ENCODE peak calls at places on chromosome 15, in eight cellular contexts. E is M059J, R is GM13977, H is AG04450, N is GM20000, C is suprapubic skin, D is activated T-cell treated with anti-CD3 and anti-CD28 coated beads for 4 hours, W is neural progenitor cell. V is an unnamed sample.

GRCh38 chr15:70309035-70309434 is 211.3 kb upstream of the TLE3 start:
- DNase-seq in E (no peak), R (no peak), H (no peak), N (no peak), C (no peak), D (no peak), W (no peak), V (no peak)

GRCh38 chr15:70742928-70743327 is 20.4 kb downstream of the UACA start:
- DNase-seq in E (peak), R (no peak), H (no peak), N (no peak), C (no peak), D (no peak), W (no peak), V (no peak)

GRCh38 chr15:89616228-89616627 is 39.0 kb downstream of the KIF7 start:
- DNase-seq in E (no peak), R (no peak), H (no peak), N (no peak), C (no peak), D (no peak), W (no peak), V (no peak)

GRCh38 chr15:92232317-92232716 is 161.4 kb upstream of the ST8SIA2 start:
- DNase-seq in E (no peak), R (no peak), H (no peak), N (no peak), C (no peak), D (no peak), W (no peak), V (no peak)

GRCh38 chr15:84034831-84035753 is 200.5 kb upstream of the GOLGA6L4 start:
- DNase-seq in E (peak), R (peak), H (peak), N (peak), C (no peak), D (no peak), W (peak), V (peak)

GRCh38 chr15:26772588-26773484 is at the start of gene GABRB3:
- DNase-seq in E (no peak), R (peak), H (no peak), N (no peak), C (no peak), D (no peak), W (peak), V (no peak)

GRCh38 chr15:64877435-64877834 is 34.3 kb upstream of the ANKDD1A start:
- DNase-seq in E (peak), R (no peak), H (no peak), N (no peak), C (no peak), D (no peak), W (no peak), V (no peak)

GRCh38 chr15:44719293-44719999 is 8.1 kb downstream of the B2M start:
- DNase-seq in E (peak), R (peak), H (no peak), N (peak), C (no peak), D (no peak), W (no peak), V (peak)

GRCh38 chr15:31360843-31361763 is 34.5 kb downstream of the KLF13 start:
- DNase-seq in E (no peak), R (peak), H (no peak), N (peak), C (no peak), D (peak), W (peak), V (peak)

GRCh38 chr15:99143655-99144610 is 39.1 kb downstream of the SYNM start:
- DNase-seq in E (no peak), R (no peak), H (no peak), N (no peak), C (peak), D (no peak), W (peak), V (no peak)

GRCh38 chr15:98556321-98556720 is 92.0 kb upstream of the IGF1R start:
- DNase-seq in E (no peak), R (no peak), H (no peak), N (no peak), C (no peak), D (no peak), W (no peak), V (no peak)

GRCh38 chr15:68271854-68272471 is 5.6 kb upstream of the FEM1B start:
- DNase-seq in E (peak), R (no peak), H (no peak), N (no peak), C (no peak), D (no peak), W (peak), V (no peak)

GRCh38 chr15:94305133-94305532 is 73.8 kb downstream of the MCTP2 start:
- DNase-seq in E (peak), R (peak), H (no peak), N (no peak), C (no peak), D (no peak), W (no peak), V (no peak)

GRCh38 chr15:48559270-48559669 is 86.2 kb downstream of the FBN1 start:
- DNase-seq in E (peak), R (no peak), H (peak), N (no peak), C (no peak), D (no peak), W (peak), V (no peak)

GRCh38 chr15:35973019-35973418 is 427.1 kb upstream of the DPH6 start:
- DNase-seq in E (no peak), R (no peak), H (no peak), N (no peak), C (no peak), D (no peak), W (no peak), V (no peak)

GRCh38 chr15:39209548-39210211 is 371.2 kb upstream of the THBS1 start:
- DNase-seq in E (no peak), R (no peak), H (no peak), N (no peak), C (no peak), D (no peak), W (no peak), V (no peak)

GRCh38 chr15:58386081-58386480 is 45.7 kb upstream of the LIPC start:
- DNase-seq in E (no peak), R (no peak), H (no peak), N (no peak), C (no peak), D (no peak), W (no peak), V (no peak)

GRCh38 chr15:85118581-85118980 is 136.9 kb downstream of the PDE8A start:
- DNase-seq in E (no peak), R (no peak), H (no peak), N (no peak), C (no peak), D (no peak), W (no peak), V (no peak)

GRCh38 chr15:25799906-25800700 is 63.0 kb downstream of the ATP10A start:
- DNase-seq in E (no peak), R (no peak), H (no peak), N (no peak), C (no peak), D (no peak), W (no peak), V (no peak)

GRCh38 chr15:67957435-67958139 is 96.5 kb upstream of the PIAS1 start:
- DNase-seq in E (no peak), R (no peak), H (no peak), N (no peak), C (no peak), D (no peak), W (no peak), V (no peak)

GRCh38 chr15:64991536-64992135 is 1.9 kb upstream of the SPG21 start:
- DNase-seq in E (no peak), R (no peak), H (peak), N (no peak), C (no peak), D (no peak), W (no peak), V (no peak)

GRCh38 chr15:45184562-45185041 is 3.2 kb downstream of the SHF start:
- DNase-seq in E (no peak), R (peak), H (no peak), N (no peak), C (no peak), D (no peak), W (no peak), V (no peak)

GRCh38 chr15:52523192-52523591 is 5.5 kb downstream of the MYO5A start:
- DNase-seq in E (peak), R (no peak), H (peak), N (no peak), C (no peak), D (no peak), W (no peak), V (no peak)

GRCh38 chr15:95024388-95024787 is 793.0 kb downstream of the MCTP2 start:
- DNase-seq in E (peak), R (no peak), H (peak), N (no peak), C (no peak), D (no peak), W (peak), V (no peak)

GRCh38 chr15:43433160-43433559 is 59.8 kb downstream of the TP53BP1 start:
- DNase-seq in E (no peak), R (no peak), H (no peak), N (no peak), C (no peak), D (no peak), W (no peak), V (no peak)